ENCODE peak calls at places on chromosomes 4 and X, in eight cellular contexts. I is stimulated activated CD4-positive, alpha-beta T cell treated with anti-CD3 and anti-CD28 coated beads, Interleukin-12 subunit alpha, Interleukin-12 subunit beta, amount 100 ng/mL, for 48 hours; Z is mesendoderm; E is mucosa of descending colon; D is upper lobe of right lung; G is NCI-H82; R is NCI-H460; P is nucleus accumbens. O is an unnamed sample.

GRCh38 chrX:68936186-68936585 is 107.4 kb downstream of the EFNB1 start:
- DNase-seq in E (no peak), D (no peak), R (no peak), I (no peak), Z (no peak), P (no peak), G (peak; percentile 52), O (no peak)

GRCh38 chrX:24372021-24372763 is 11.8 kb downstream of the SUPT20HL1 start:
- DNase-seq in P (no peak), D (no peak), R (no peak), I (no peak), G (peak; percentile 52), Z (peak; percentile 22), E (no peak), O (no peak)

GRCh38 chr4:128355301-128355700 is 67.7 kb upstream of the PGRMC2 start:
- DNase-seq in D (no peak), R (no peak), P (no peak), I (no peak), G (no peak), Z (peak; percentile 60), E (no peak), O (no peak)

GRCh38 chrX:110167952-110168451 is 149.9 kb downstream of the AMMECR1 start:
- DNase-seq in R (peak; percentile 16), I (peak; percentile 44), E (no peak), Z (peak; percentile 62), G (peak; percentile 62), P (no peak), D (peak; percentile 64), O (no peak)

GRCh38 chr4:1246901-1247810 is 1.8 kb downstream of the CTBP1 start:
- DNase-seq in Z (peak; percentile 13), I (peak; percentile 19), D (peak; percentile 70), G (peak; percentile 16), P (no peak), E (peak; percentile 64), R (no peak), O (no peak)

GRCh38 chrX:9269134-9269533 is 195.7 kb upstream of the TBL1X start:
- DNase-seq in R (no peak), P (no peak), D (no peak), I (no peak), Z (no peak), E (no peak), G (no peak), O (no peak)

GRCh38 chrX:19807414-19807813 is 80.0 kb downstream of the SH3KBP1 start:
- DNase-seq in Z (no peak), R (no peak), I (no peak), P (no peak), D (no peak), E (no peak), G (no peak), O (no peak)

GRCh38 chrX:153723351-153724251 is 586 bp downstream of the BCAP31 start:
- DNase-seq in I (peak; percentile 24), E (peak; percentile 72), Z (peak; percentile 67), R (no peak), D (peak; percentile 74), G (peak; percentile 77), P (no peak), O (no peak)

GRCh38 chr4:75985116-75985515 is 5.6 kb downstream of the SDAD1 start:
- DNase-seq in E (no peak), Z (no peak), G (peak; percentile 87), D (no peak), P (no peak), R (no peak), I (no peak), O (no peak)